ENCODE peak calls at places on chromosomes 7 and 10, in six cellular contexts. A is dermis blood vessel endothelial cell, W is H7, E is H4, F is EH, I is T-helper 17 cell. V is an unnamed sample.

GRCh38 chr7:68432585-68432984 is 1165.7 kb upstream of the AUTS2 start:
- DNase-seq in E (no peak), W (no peak), I (no peak), F (no peak), A (no peak), V (no peak)

GRCh38 chr7:29841926-29842671 is 35.8 kb downstream of the WIPF3 start:
- DNase-seq in A (no peak), W (no peak), I (no peak), F (no peak), E (no peak), V (no peak)

GRCh38 chr10:33337335-33337854 is 2.9 kb upstream of the NRP1 start:
- DNase-seq in W (peak), E (no peak), F (peak), A (peak), I (no peak), V (no peak)

GRCh38 chr10:125137601-125138438 is 22.5 kb downstream of the CTBP2 start:
- DNase-seq in W (no peak), I (no peak), E (no peak), F (no peak), A (peak), V (no peak)

GRCh38 chr10:3776796-3777571 is 8.0 kb downstream of the KLF6 start:
- DNase-seq in A (peak), F (peak), E (peak), I (no peak), W (no peak), V (peak)

GRCh38 chr7:98394377-98394836 is 6.5 kb downstream of the BAIAP2L1 start:
- DNase-seq in W (no peak), F (peak), I (no peak), A (no peak), E (peak), V (no peak)

GRCh38 chr10:12540341-12540781 is 191.0 kb downstream of the CAMK1D start:
- DNase-seq in W (no peak), I (no peak), F (no peak), A (no peak), E (no peak), V (no peak)

GRCh38 chr10:126686271-126686670 is 15.8 kb upstream of the C10orf90 start:
- DNase-seq in F (peak), A (no peak), W (no peak), E (no peak), I (no peak), V (no peak)

GRCh38 chr7:30852360-30852709 is 59.3 kb upstream of the AQP1 start:
- DNase-seq in F (peak), I (no peak), A (no peak), E (no peak), W (peak), V (no peak)

GRCh38 chr10:110512461-110513187 is 14.9 kb downstream of the DUSP5 start:
- DNase-seq in E (peak), W (no peak), I (no peak), F (peak), A (peak), V (no peak)

V was measured in NAMALWA.